ENCODE peak calls at places on chromosome 22, in ten cellular contexts. O is anterior cingulate cortex; A is COR-L47; J is left ventricle myocardium inferior; H is stimulated activated CD8-positive, alpha-beta memory T cell treated with anti-CD3 and anti-CD28 coated beads, Interleukin-4, amount 100 ng/mL, for 48 hours; V is NCI-H460; G is GM12865; L is EH; B is ELR; M is Ammon's horn. W is an unnamed sample.
A peak's percentile ranks its signal among the peaks of the same experiment; 100 is the strongest.

GRCh38 chr22:28942333-28942732 is 59.0 kb downstream of the ZNRF3 start:
- DNase-seq in O (no peak), A (no peak), J (no peak), H (no peak), V (no peak), G (no peak), L (no peak), B (no peak), M (no peak), W (no peak)

GRCh38 chr22:23745780-23746179 is 5.1 kb downstream of the ZNF70 start:
- DNase-seq in O (no peak), A (no peak), J (no peak), H (no peak), V (no peak), G (no peak), L (no peak), B (no peak), M (no peak), W (no peak)

GRCh38 chr22:22752556-22753477 is 108.4 kb downstream of the GGTLC2 start:
- DNase-seq in O (no peak), A (no peak), J (no peak), H (no peak), V (no peak), G (no peak), L (peak; percentile 32), B (peak; percentile 15), M (peak; percentile 20), W (no peak)

GRCh38 chr22:21074092-21074715 is 28.5 kb downstream of the LRRC74B start:
- DNase-seq in O (no peak), A (no peak), J (no peak), H (no peak), V (no peak), G (no peak), L (peak; percentile 88), B (peak; percentile 95), M (no peak), W (no peak)

GRCh38 chr22:21015051-21016006 is at the start of gene P2RX6:
- DNase-seq in O (peak; percentile 24), A (no peak), J (no peak), H (no peak), V (no peak), G (no peak), L (no peak), B (peak; percentile 54), M (no peak), W (no peak)

GRCh38 chr22:39956932-39957664 is 3.1 kb upstream of the TMA7B start:
- DNase-seq in O (no peak), A (peak; percentile 68), J (no peak), H (no peak), V (no peak), G (peak; percentile 86), L (no peak), B (no peak), M (no peak), W (peak; percentile 70)

GRCh38 chr22:37410174-37411055 is 16.9 kb downstream of the ELFN2 start:
- DNase-seq in O (no peak), A (no peak), J (no peak), H (no peak), V (no peak), G (no peak), L (no peak), B (no peak), M (no peak), W (no peak)

GRCh38 chr22:39496131-39496838 is 5.8 kb upstream of the MIEF1 start:
- DNase-seq in O (peak; percentile 62), A (peak; percentile 68), J (peak; percentile 77), H (peak; percentile 76), V (peak; percentile 58), G (peak; percentile 70), L (peak; percentile 69), B (peak; percentile 76), M (peak; percentile 93), W (no peak)

GRCh38 chr22:40818192-40818746 is 877 bp downstream of the SLC25A17 start:
- DNase-seq in O (no peak), A (no peak), J (no peak), H (no peak), V (no peak), G (no peak), L (no peak), B (no peak), M (no peak), W (no peak)

GRCh38 chr22:43446881-43447280 is 35.1 kb downstream of the MPPED1 start:
- DNase-seq in O (no peak), A (peak; percentile 95), J (no peak), H (no peak), V (no peak), G (no peak), L (no peak), B (no peak), M (no peak), W (peak; percentile 79)

GRCh38 chr22:37340331-37341262 is 58.3 kb downstream of the CYTH4 start:
- DNase-seq in O (peak; percentile 59), A (peak; percentile 89), J (no peak), H (no peak), V (no peak), G (no peak), L (no peak), B (no peak), M (peak; percentile 27), W (peak; percentile 90)

GRCh38 chr22:28730146-28730545 is 11.5 kb downstream of the CHEK2 start:
- DNase-seq in O (no peak), A (no peak), J (no peak), H (no peak), V (no peak), G (no peak), L (no peak), B (no peak), M (no peak), W (no peak)

GRCh38 chr22:43534916-43535315 is 123.1 kb downstream of the MPPED1 start:
- DNase-seq in O (no peak), A (no peak), J (no peak), H (no peak), V (no peak), G (no peak), L (no peak), B (no peak), M (no peak), W (no peak)

GRCh38 chr22:32103648-32104326 is 55.3 kb downstream of the C22orf42 start:
- DNase-seq in O (no peak), A (peak; percentile 31), J (no peak), H (no peak), V (no peak), G (no peak), L (peak; percentile 19), B (peak; percentile 56), M (no peak), W (no peak)

GRCh38 chr22:45842141-45842831 is 134.7 kb downstream of the WNT7B start:
- DNase-seq in O (no peak), A (no peak), J (no peak), H (no peak), V (no peak), G (no peak), L (peak; percentile 77), B (peak; percentile 17), M (no peak), W (no peak)

W was measured in NCI-H1417.